ENCODE peak calls at places on chromosomes 11 and 22, in four cellular contexts. I is HepG2, D is mesendoderm, V is esophagus squamous epithelium. Q is an unnamed sample.

GRCh38 chr11:61967924-61968757 is 707 bp upstream of the FTH1 start:
- DNase-seq in I (peak; percentile 53), D (peak; percentile 52), V (no peak), Q (peak; percentile 89)

GRCh38 chr11:2689551-2690260 is 10.1 kb downstream of the KCNQ1OT1 start:
- DNase-seq in I (no peak), D (no peak), V (no peak), Q (peak; percentile 37)

GRCh38 chr11:66037327-66037726 is 11.0 kb upstream of the CATSPER1 start:
- DNase-seq in I (no peak), D (no peak), V (no peak), Q (no peak)

GRCh38 chr11:14908214-14908880 is 16.3 kb upstream of the CYP2R1 start:
- DNase-seq in I (peak; percentile 44), D (peak; percentile 73), V (no peak), Q (peak; percentile 75)

GRCh38 chr11:61446211-61446651 is 16.3 kb downstream of the SDHAF2 start:
- DNase-seq in I (peak; percentile 78), D (peak; percentile 93), V (peak; percentile 6), Q (peak; percentile 97)

GRCh38 chr11:88552377-88553029 is 215.0 kb upstream of the CTSC start:
- DNase-seq in I (peak; percentile 39), D (peak; percentile 77), V (no peak), Q (peak; percentile 32)

GRCh38 chr11:2150206-2150847 is 10.7 kb downstream of the INS start:
- DNase-seq in I (peak; percentile 72), D (peak; percentile 80), V (no peak), Q (no peak)

GRCh38 chr11:60971520-60971919 is at the start of gene CD6:
- DNase-seq in I (no peak), D (no peak), V (no peak), Q (no peak)

GRCh38 chr11:75237050-75237449 is 3.5 kb upstream of the TPBGL start:
- DNase-seq in I (no peak), D (no peak), V (no peak), Q (peak; percentile 41)

GRCh38 chr22:36775589-36775965 is 342 bp downstream of the IFT27 start:
- DNase-seq in I (no peak), D (peak; percentile 37), V (no peak), Q (no peak)

GRCh38 chr11:70313945-70314344 is 43.5 kb downstream of the PPFIA1 start:
- DNase-seq in I (no peak), D (peak; percentile 31), V (no peak), Q (no peak)

GRCh38 chr11:9977554-9977953 is 313.7 kb downstream of the SWAP70 start:
- DNase-seq in I (no peak), D (no peak), V (no peak), Q (peak; percentile 29)

GRCh38 chr22:49746065-49746464 is 81.6 kb downstream of the BRD1 start:
- DNase-seq in I (no peak), D (no peak), V (no peak), Q (no peak)

GRCh38 chr11:1916986-1917522 is 2.4 kb upstream of the TNNT3 start:
- DNase-seq in I (no peak), D (no peak), V (no peak), Q (peak; percentile 83)

GRCh38 chr11:113048820-113049555 is 87.8 kb downstream of the NCAM1 start:
- DNase-seq in I (no peak), D (no peak), V (no peak), Q (no peak)

GRCh38 chr11:8610532-8611116 is 16.6 kb upstream of the STK33 start:
- DNase-seq in I (no peak), D (peak; percentile 65), V (no peak), Q (no peak)

GRCh38 chr22:40684728-40685127 is 5.4 kb downstream of the MCHR1 start:
- DNase-seq in I (no peak), D (peak; percentile 88), V (no peak), Q (no peak)

GRCh38 chr22:20244744-20245576 is 23.2 kb downstream of the RTN4R start:
- DNase-seq in I (no peak), D (no peak), V (no peak), Q (no peak)

DNA sequence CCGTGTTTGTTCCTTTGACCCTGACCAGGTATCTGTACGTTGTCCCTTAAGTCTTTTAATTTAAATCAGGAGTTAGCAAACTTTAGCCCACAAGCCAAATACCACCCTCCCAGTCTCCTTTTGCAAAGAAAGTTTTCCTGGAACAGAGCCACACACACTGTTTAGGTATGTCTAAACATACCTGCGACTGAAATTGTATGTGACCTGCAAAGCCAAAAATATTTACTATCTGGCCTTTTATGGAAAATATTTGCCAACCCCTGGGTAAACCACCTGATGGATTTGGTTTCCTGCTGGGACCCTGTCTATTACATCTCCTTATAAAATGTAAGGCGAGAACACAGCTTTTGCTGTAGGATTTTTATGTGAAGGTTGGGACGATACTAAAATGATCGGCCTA is 20.2 kb upstream of the RCN1 start:
- DNase-seq in I (no peak), D (no peak), V (no peak), Q (no peak)
- H3K4me3 ChIP-seq in I (no peak overlapping the region), D (no peak overlapping the region), V (no peak overlapping the region), Q (no peak overlapping the region)

DNA sequence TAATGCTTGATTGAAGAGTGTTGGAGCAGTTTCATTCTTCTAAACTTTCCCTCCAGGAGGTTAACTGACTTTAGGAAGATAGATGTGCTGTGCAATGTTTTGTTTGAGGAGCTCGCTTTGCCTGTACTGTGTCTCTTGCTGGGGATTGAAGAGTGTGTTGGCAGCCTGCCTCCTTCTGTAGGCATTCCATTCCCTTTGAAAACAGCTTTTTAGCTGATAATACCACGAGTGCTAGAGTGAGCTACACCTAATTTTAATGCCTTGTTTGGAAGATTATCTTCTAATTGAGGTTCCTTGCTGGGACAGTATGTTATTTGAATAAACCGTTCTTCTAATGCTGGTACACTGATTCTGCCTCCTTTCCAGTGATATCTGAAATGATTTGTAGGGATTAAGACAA is 7.2 kb downstream of the DDX10 start:
- DNase-seq in I (no peak), D (peak; percentile 22), V (no peak), Q (no peak)
- H3K4me3 ChIP-seq in I (no peak overlapping the region), D (no peak overlapping the region), V (no peak overlapping the region), Q (no peak overlapping the region)

GRCh38 chr11:20609727-20610707 is 10.6 kb downstream of the SLC6A5 start:
- DNase-seq in I (peak; percentile 55), D (peak; percentile 87), V (no peak), Q (peak; percentile 96)

GRCh38 chr11:20611445-20611844 is 12.0 kb downstream of the SLC6A5 start:
- DNase-seq in I (no peak), D (no peak), V (no peak), Q (no peak)

GRCh38 chr11:20610825-20611224 is 11.4 kb downstream of the SLC6A5 start:
- DNase-seq in I (no peak), D (no peak), V (no peak), Q (no peak)

GRCh38 chr11:20611892-20612291 is 12.5 kb downstream of the SLC6A5 start:
- DNase-seq in I (peak; percentile 25), D (no peak), V (no peak), Q (no peak)

DNA sequence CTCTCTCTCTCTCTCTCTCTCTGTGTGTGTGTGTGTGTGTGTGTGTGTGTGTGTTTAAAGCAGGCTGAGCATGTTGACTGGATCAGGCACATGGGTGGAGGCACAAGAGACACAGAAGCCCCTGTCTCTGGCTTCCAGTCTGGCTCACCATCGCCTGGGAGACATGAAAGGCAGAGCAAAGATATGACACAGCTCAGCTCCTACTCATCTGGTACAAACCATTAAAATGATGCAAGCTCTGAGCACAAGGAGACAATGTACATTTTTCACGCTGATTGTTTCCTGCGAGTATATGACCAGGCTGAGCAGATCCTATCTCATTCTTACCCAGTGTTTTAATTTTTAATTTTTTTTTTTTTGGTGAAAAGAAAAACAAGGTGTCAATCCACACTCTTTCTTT is 9.5 kb downstream of the SLC6A5 start:
- DNase-seq in I (no peak), D (no peak), V (no peak), Q (no peak)
- H3K4me3 ChIP-seq in I (no peak overlapping the region), D (no peak overlapping the region), V (no peak overlapping the region), Q (no peak overlapping the region)

GRCh38 chr22:21628386-21629261 is 1.2 kb downstream of the YDJC start:
- DNase-seq in I (no peak), D (no peak), V (no peak), Q (no peak)

GRCh38 chr22:21626735-21627469 is 2.9 kb downstream of the YDJC start:
- DNase-seq in I (no peak), D (no peak), V (no peak), Q (no peak)

GRCh38 chr22:21631025-21631424 is 1.2 kb upstream of the YDJC start:
- DNase-seq in I (no peak), D (no peak), V (no peak), Q (peak; percentile 46)

GRCh38 chr22:21632237-21632895 is at the start of gene CCDC116:
- DNase-seq in I (peak; percentile 81), D (peak; percentile 63), V (no peak), Q (peak; percentile 74)

GRCh38 chr22:21629262-21630149 is at the start of gene YDJC:
- DNase-seq in I (peak; percentile 90), D (peak; percentile 96), V (peak; percentile 53), Q (peak; percentile 99)
- H3K4me3 ChIP-seq in I (peak within 1 kb of the TSS; percentile 91), D (peak within 1 kb of the TSS; percentile 80), V (peak within 1 kb of the TSS; percentile 100), Q (peak within 1 kb of the TSS; percentile 96)

DNA sequence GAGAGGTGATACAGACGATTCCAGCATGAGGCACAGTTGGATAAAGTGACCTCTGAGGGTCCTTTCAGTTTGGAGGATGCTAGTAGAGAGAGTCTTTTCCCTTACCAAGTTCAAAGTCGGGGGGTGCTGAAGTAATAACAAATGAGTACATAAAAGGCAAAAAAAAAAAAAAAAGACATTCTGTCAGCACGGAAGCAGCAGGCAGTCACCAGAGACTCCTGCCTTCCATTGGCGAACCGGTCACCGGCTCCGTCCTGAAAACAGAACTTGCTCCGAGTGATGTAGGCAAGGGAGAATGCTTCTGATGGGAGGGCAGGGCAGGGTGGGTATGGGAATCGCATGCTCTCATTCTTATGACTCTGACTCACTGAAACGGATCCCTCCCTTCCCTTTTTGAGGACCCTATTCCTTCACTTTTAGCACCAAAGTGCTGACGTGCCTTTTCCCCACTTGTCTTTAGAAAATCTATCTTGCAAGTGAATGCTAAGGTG is 65.9 kb downstream of the PRR5L start:
- DNase-seq in I (no peak), D (peak; percentile 94), V (no peak), Q (peak; percentile 88)
- H3K4me3 ChIP-seq in I (no peak overlapping the region), D (no peak overlapping the region), V (peak overlapping the region; percentile 21), Q (peak overlapping the region; percentile 8)

GRCh38 chr22:35301370-35301874 is 1.7 kb downstream of the TOM1 start:
- DNase-seq in I (peak; percentile 93), D (peak; percentile 37), V (no peak), Q (peak; percentile 89)
- H3K4me3 ChIP-seq in I (peak overlapping the region; percentile 73), D (no peak overlapping the region), V (peak overlapping the region; percentile 91), Q (peak overlapping the region; percentile 90)